ENCODE peak calls at places on chromosomes 16 and 17, in ten cellular contexts. One of them, this sample, is unnamed.

GRCh38 chr16:58123896-58124600 is 5.1 kb downstream of the CFAP20 start:
- DNase-seq in mesendoderm: no peak
- DNase-seq in memory B cell: no peak
- DNase-seq in stimulated activated CD8-positive, alpha-beta memory T cell treated with anti-CD3 and anti-CD28 coated beads, Interleukin-7, amount 100 ng/mL, for 4 hours: no peak
- DNase-seq in ovary: no peak
- DNase-seq in HEK293T: no peak
- DNase-seq in skeletal muscle cell: no peak
- DNase-seq in HuH-7: no peak
- DNase-seq in pulmonary artery endothelial cell: no peak
- DNase-seq in PC-3: no peak
- DNase-seq in this sample: no peak

GRCh38 chr17:15289285-15290185 is 24.4 kb upstream of the PMP22 start:
- DNase-seq in mesendoderm: no peak
- DNase-seq in memory B cell: no peak
- DNase-seq in stimulated activated CD8-positive, alpha-beta memory T cell treated with anti-CD3 and anti-CD28 coated beads, Interleukin-7, amount 100 ng/mL, for 4 hours: no peak
- DNase-seq in ovary: no peak
- DNase-seq in HEK293T: no peak
- DNase-seq in skeletal muscle cell: no peak
- DNase-seq in HuH-7: peak
- DNase-seq in pulmonary artery endothelial cell: no peak
- DNase-seq in PC-3: peak
- DNase-seq in this sample: no peak

GRCh38 chr16:11319529-11320146 is 25.6 kb upstream of the RMI2 start:
- DNase-seq in mesendoderm: no peak
- DNase-seq in memory B cell: no peak
- DNase-seq in stimulated activated CD8-positive, alpha-beta memory T cell treated with anti-CD3 and anti-CD28 coated beads, Interleukin-7, amount 100 ng/mL, for 4 hours: no peak
- DNase-seq in ovary: no peak
- DNase-seq in HEK293T: no peak
- DNase-seq in skeletal muscle cell: no peak
- DNase-seq in HuH-7: no peak
- DNase-seq in pulmonary artery endothelial cell: no peak
- DNase-seq in PC-3: peak
- DNase-seq in this sample: no peak

GRCh38 chr17:35577826-35578194 is 561 bp downstream of the PEX12 start:
- DNase-seq in mesendoderm: no peak
- DNase-seq in memory B cell: no peak
- DNase-seq in stimulated activated CD8-positive, alpha-beta memory T cell treated with anti-CD3 and anti-CD28 coated beads, Interleukin-7, amount 100 ng/mL, for 4 hours: no peak
- DNase-seq in ovary: no peak
- DNase-seq in HEK293T: no peak
- DNase-seq in skeletal muscle cell: no peak
- DNase-seq in HuH-7: no peak
- DNase-seq in pulmonary artery endothelial cell: no peak
- DNase-seq in PC-3: no peak
- DNase-seq in this sample: no peak

GRCh38 chr17:68289473-68289872 is 1.5 kb downstream of the SLC16A6 start:
- DNase-seq in mesendoderm: no peak
- DNase-seq in memory B cell: no peak
- DNase-seq in stimulated activated CD8-positive, alpha-beta memory T cell treated with anti-CD3 and anti-CD28 coated beads, Interleukin-7, amount 100 ng/mL, for 4 hours: no peak
- DNase-seq in ovary: no peak
- DNase-seq in HEK293T: no peak
- DNase-seq in skeletal muscle cell: no peak
- DNase-seq in HuH-7: no peak
- DNase-seq in pulmonary artery endothelial cell: no peak
- DNase-seq in PC-3: peak
- DNase-seq in this sample: no peak

GRCh38 chr16:74201561-74201960 is 95.1 kb upstream of the PSMD7 start:
- DNase-seq in mesendoderm: no peak
- DNase-seq in memory B cell: no peak
- DNase-seq in stimulated activated CD8-positive, alpha-beta memory T cell treated with anti-CD3 and anti-CD28 coated beads, Interleukin-7, amount 100 ng/mL, for 4 hours: no peak
- DNase-seq in ovary: no peak
- DNase-seq in HEK293T: no peak
- DNase-seq in skeletal muscle cell: no peak
- DNase-seq in HuH-7: no peak
- DNase-seq in pulmonary artery endothelial cell: no peak
- DNase-seq in PC-3: no peak
- DNase-seq in this sample: no peak

GRCh38 chr16:84761448-84762368 is 58.1 kb upstream of the CRISPLD2 start:
- DNase-seq in mesendoderm: no peak
- DNase-seq in memory B cell: no peak
- DNase-seq in stimulated activated CD8-positive, alpha-beta memory T cell treated with anti-CD3 and anti-CD28 coated beads, Interleukin-7, amount 100 ng/mL, for 4 hours: no peak
- DNase-seq in ovary: no peak
- DNase-seq in HEK293T: no peak
- DNase-seq in skeletal muscle cell: no peak
- DNase-seq in HuH-7: no peak
- DNase-seq in pulmonary artery endothelial cell: no peak
- DNase-seq in PC-3: no peak
- DNase-seq in this sample: no peak

GRCh38 chr17:77382966-77383612 is 242.3 kb downstream of the SEC14L1 start:
- DNase-seq in mesendoderm: peak
- DNase-seq in memory B cell: no peak
- DNase-seq in stimulated activated CD8-positive, alpha-beta memory T cell treated with anti-CD3 and anti-CD28 coated beads, Interleukin-7, amount 100 ng/mL, for 4 hours: no peak
- DNase-seq in ovary: peak
- DNase-seq in HEK293T: no peak
- DNase-seq in skeletal muscle cell: no peak
- DNase-seq in HuH-7: no peak
- DNase-seq in pulmonary artery endothelial cell: no peak
- DNase-seq in PC-3: no peak
- DNase-seq in this sample: no peak

GRCh38 chr16:83953796-83954576 is 946 bp downstream of the OSGIN1 start:
- DNase-seq in mesendoderm: peak
- DNase-seq in memory B cell: no peak
- DNase-seq in stimulated activated CD8-positive, alpha-beta memory T cell treated with anti-CD3 and anti-CD28 coated beads, Interleukin-7, amount 100 ng/mL, for 4 hours: no peak
- DNase-seq in ovary: no peak
- DNase-seq in HEK293T: peak
- DNase-seq in skeletal muscle cell: no peak
- DNase-seq in HuH-7: peak
- DNase-seq in pulmonary artery endothelial cell: peak
- DNase-seq in PC-3: peak
- DNase-seq in this sample: no peak

GRCh38 chr16:66008136-66008535 is 358.4 kb upstream of the CDH5 start:
- DNase-seq in mesendoderm: no peak
- DNase-seq in memory B cell: no peak
- DNase-seq in stimulated activated CD8-positive, alpha-beta memory T cell treated with anti-CD3 and anti-CD28 coated beads, Interleukin-7, amount 100 ng/mL, for 4 hours: no peak
- DNase-seq in ovary: no peak
- DNase-seq in HEK293T: no peak
- DNase-seq in skeletal muscle cell: no peak
- DNase-seq in HuH-7: no peak
- DNase-seq in pulmonary artery endothelial cell: no peak
- DNase-seq in PC-3: no peak
- DNase-seq in this sample: no peak

GRCh38 chr16:119835-120234 is 18.6 kb downstream of the NPRL3 start:
- DNase-seq in mesendoderm: no peak
- DNase-seq in memory B cell: no peak
- DNase-seq in stimulated activated CD8-positive, alpha-beta memory T cell treated with anti-CD3 and anti-CD28 coated beads, Interleukin-7, amount 100 ng/mL, for 4 hours: no peak
- DNase-seq in ovary: no peak
- DNase-seq in HEK293T: no peak
- DNase-seq in skeletal muscle cell: no peak
- DNase-seq in HuH-7: no peak
- DNase-seq in pulmonary artery endothelial cell: no peak
- DNase-seq in PC-3: no peak
- DNase-seq in this sample: no peak

GRCh38 chr16:24668481-24669001 is 60.9 kb upstream of the TNRC6A start:
- DNase-seq in mesendoderm: no peak
- DNase-seq in memory B cell: no peak
- DNase-seq in stimulated activated CD8-positive, alpha-beta memory T cell treated with anti-CD3 and anti-CD28 coated beads, Interleukin-7, amount 100 ng/mL, for 4 hours: no peak
- DNase-seq in ovary: no peak
- DNase-seq in HEK293T: no peak
- DNase-seq in skeletal muscle cell: peak
- DNase-seq in HuH-7: no peak
- DNase-seq in pulmonary artery endothelial cell: no peak
- DNase-seq in PC-3: no peak
- DNase-seq in this sample: no peak

GRCh38 chr16:47731252-47731651 is 270.1 kb downstream of the PHKB start:
- DNase-seq in mesendoderm: no peak
- DNase-seq in memory B cell: no peak
- DNase-seq in stimulated activated CD8-positive, alpha-beta memory T cell treated with anti-CD3 and anti-CD28 coated beads, Interleukin-7, amount 100 ng/mL, for 4 hours: no peak
- DNase-seq in ovary: no peak
- DNase-seq in HEK293T: no peak
- DNase-seq in skeletal muscle cell: peak
- DNase-seq in HuH-7: no peak
- DNase-seq in pulmonary artery endothelial cell: no peak
- DNase-seq in PC-3: peak
- DNase-seq in this sample: no peak

GRCh38 chr16:66538910-66539309 is 11.0 kb downstream of the TK2 start:
- DNase-seq in mesendoderm: no peak
- DNase-seq in memory B cell: no peak
- DNase-seq in stimulated activated CD8-positive, alpha-beta memory T cell treated with anti-CD3 and anti-CD28 coated beads, Interleukin-7, amount 100 ng/mL, for 4 hours: no peak
- DNase-seq in ovary: no peak
- DNase-seq in HEK293T: no peak
- DNase-seq in skeletal muscle cell: no peak
- DNase-seq in HuH-7: no peak
- DNase-seq in pulmonary artery endothelial cell: no peak
- DNase-seq in PC-3: no peak
- DNase-seq in this sample: no peak

GRCh38 chr16:84178146-84178765 is 8.6 kb downstream of the TAF1C start:
- DNase-seq in mesendoderm: no peak
- DNase-seq in memory B cell: no peak
- DNase-seq in stimulated activated CD8-positive, alpha-beta memory T cell treated with anti-CD3 and anti-CD28 coated beads, Interleukin-7, amount 100 ng/mL, for 4 hours: no peak
- DNase-seq in ovary: peak
- DNase-seq in HEK293T: no peak
- DNase-seq in skeletal muscle cell: no peak
- DNase-seq in HuH-7: no peak
- DNase-seq in pulmonary artery endothelial cell: no peak
- DNase-seq in PC-3: no peak
- DNase-seq in this sample: no peak

GRCh38 chr17:7296189-7296861 is 1.9 kb upstream of the YBX2 start:
- DNase-seq in mesendoderm: peak
- DNase-seq in memory B cell: peak
- DNase-seq in stimulated activated CD8-positive, alpha-beta memory T cell treated with anti-CD3 and anti-CD28 coated beads, Interleukin-7, amount 100 ng/mL, for 4 hours: no peak
- DNase-seq in ovary: peak
- DNase-seq in HEK293T: peak
- DNase-seq in skeletal muscle cell: no peak
- DNase-seq in HuH-7: peak
- DNase-seq in pulmonary artery endothelial cell: peak
- DNase-seq in PC-3: peak
- DNase-seq in this sample: peak

GRCh38 chr16:87834668-87835473 is 34.4 kb downstream of the SLC7A5 start:
- DNase-seq in mesendoderm: no peak
- DNase-seq in memory B cell: no peak
- DNase-seq in stimulated activated CD8-positive, alpha-beta memory T cell treated with anti-CD3 and anti-CD28 coated beads, Interleukin-7, amount 100 ng/mL, for 4 hours: no peak
- DNase-seq in ovary: no peak
- DNase-seq in HEK293T: no peak
- DNase-seq in skeletal muscle cell: no peak
- DNase-seq in HuH-7: no peak
- DNase-seq in pulmonary artery endothelial cell: no peak
- DNase-seq in PC-3: no peak
- DNase-seq in this sample: no peak

GRCh38 chr16:67539271-67539670 is 10.6 kb downstream of the RIPOR1 start:
- DNase-seq in mesendoderm: peak
- DNase-seq in memory B cell: no peak
- DNase-seq in stimulated activated CD8-positive, alpha-beta memory T cell treated with anti-CD3 and anti-CD28 coated beads, Interleukin-7, amount 100 ng/mL, for 4 hours: no peak
- DNase-seq in ovary: no peak
- DNase-seq in HEK293T: no peak
- DNase-seq in skeletal muscle cell: no peak
- DNase-seq in HuH-7: no peak
- DNase-seq in pulmonary artery endothelial cell: no peak
- DNase-seq in PC-3: no peak
- DNase-seq in this sample: no peak

GRCh38 chr17:2034157-2034556 is 4.2 kb downstream of the DPH1 start:
- DNase-seq in mesendoderm: peak
- DNase-seq in memory B cell: no peak
- DNase-seq in stimulated activated CD8-positive, alpha-beta memory T cell treated with anti-CD3 and anti-CD28 coated beads, Interleukin-7, amount 100 ng/mL, for 4 hours: no peak
- DNase-seq in ovary: no peak
- DNase-seq in HEK293T: no peak
- DNase-seq in skeletal muscle cell: no peak
- DNase-seq in HuH-7: no peak
- DNase-seq in pulmonary artery endothelial cell: no peak
- DNase-seq in PC-3: no peak
- DNase-seq in this sample: no peak

GRCh38 chr17:72538443-72538842 is 417.6 kb downstream of the SOX9 start:
- DNase-seq in mesendoderm: no peak
- DNase-seq in memory B cell: no peak
- DNase-seq in stimulated activated CD8-positive, alpha-beta memory T cell treated with anti-CD3 and anti-CD28 coated beads, Interleukin-7, amount 100 ng/mL, for 4 hours: no peak
- DNase-seq in ovary: no peak
- DNase-seq in HEK293T: no peak
- DNase-seq in skeletal muscle cell: no peak
- DNase-seq in HuH-7: no peak
- DNase-seq in pulmonary artery endothelial cell: no peak
- DNase-seq in PC-3: no peak
- DNase-seq in this sample: no peak

GRCh38 chr16:90011908-90012501 is 7.3 kb downstream of the DBNDD1 start:
- DNase-seq in mesendoderm: no peak
- DNase-seq in memory B cell: no peak
- DNase-seq in stimulated activated CD8-positive, alpha-beta memory T cell treated with anti-CD3 and anti-CD28 coated beads, Interleukin-7, amount 100 ng/mL, for 4 hours: no peak
- DNase-seq in ovary: no peak
- DNase-seq in HEK293T: no peak
- DNase-seq in skeletal muscle cell: no peak
- DNase-seq in HuH-7: no peak
- DNase-seq in pulmonary artery endothelial cell: no peak
- DNase-seq in PC-3: no peak
- DNase-seq in this sample: no peak

GRCh38 chr16:87274808-87275207 is 42.4 kb downstream of the C16orf95 start:
- DNase-seq in mesendoderm: no peak
- DNase-seq in memory B cell: no peak
- DNase-seq in stimulated activated CD8-positive, alpha-beta memory T cell treated with anti-CD3 and anti-CD28 coated beads, Interleukin-7, amount 100 ng/mL, for 4 hours: no peak
- DNase-seq in ovary: no peak
- DNase-seq in HEK293T: no peak
- DNase-seq in skeletal muscle cell: no peak
- DNase-seq in HuH-7: no peak
- DNase-seq in pulmonary artery endothelial cell: no peak
- DNase-seq in PC-3: no peak
- DNase-seq in this sample: no peak

GRCh38 chr17:41284546-41284945 is 9.0 kb downstream of the KRTAP9-7 start:
- DNase-seq in mesendoderm: no peak
- DNase-seq in memory B cell: no peak
- DNase-seq in stimulated activated CD8-positive, alpha-beta memory T cell treated with anti-CD3 and anti-CD28 coated beads, Interleukin-7, amount 100 ng/mL, for 4 hours: no peak
- DNase-seq in ovary: no peak
- DNase-seq in HEK293T: no peak
- DNase-seq in skeletal muscle cell: no peak
- DNase-seq in HuH-7: no peak
- DNase-seq in pulmonary artery endothelial cell: no peak
- DNase-seq in PC-3: peak
- DNase-seq in this sample: no peak

GRCh38 chr16:46968063-46968435 is 5.4 kb downstream of the DNAJA2 start:
- DNase-seq in mesendoderm: no peak
- DNase-seq in memory B cell: no peak
- DNase-seq in stimulated activated CD8-positive, alpha-beta memory T cell treated with anti-CD3 and anti-CD28 coated beads, Interleukin-7, amount 100 ng/mL, for 4 hours: no peak
- DNase-seq in ovary: no peak
- DNase-seq in HEK293T: no peak
- DNase-seq in skeletal muscle cell: no peak
- DNase-seq in HuH-7: no peak
- DNase-seq in pulmonary artery endothelial cell: no peak
- DNase-seq in PC-3: no peak
- DNase-seq in this sample: no peak

GRCh38 chr17:39533891-39534290 is 72.6 kb downstream of the CDK12 start:
- DNase-seq in mesendoderm: no peak
- DNase-seq in memory B cell: no peak
- DNase-seq in stimulated activated CD8-positive, alpha-beta memory T cell treated with anti-CD3 and anti-CD28 coated beads, Interleukin-7, amount 100 ng/mL, for 4 hours: no peak
- DNase-seq in ovary: no peak
- DNase-seq in HEK293T: no peak
- DNase-seq in skeletal muscle cell: no peak
- DNase-seq in HuH-7: no peak
- DNase-seq in pulmonary artery endothelial cell: no peak
- DNase-seq in PC-3: peak
- DNase-seq in this sample: no peak

GRCh38 chr17:50630524-50631194 is 4.0 kb upstream of the ABCC3 start:
- DNase-seq in mesendoderm: no peak
- DNase-seq in memory B cell: peak
- DNase-seq in stimulated activated CD8-positive, alpha-beta memory T cell treated with anti-CD3 and anti-CD28 coated beads, Interleukin-7, amount 100 ng/mL, for 4 hours: peak
- DNase-seq in ovary: no peak
- DNase-seq in HEK293T: peak
- DNase-seq in skeletal muscle cell: no peak
- DNase-seq in HuH-7: peak
- DNase-seq in pulmonary artery endothelial cell: no peak
- DNase-seq in PC-3: peak
- DNase-seq in this sample: peak

GRCh38 chr17:81858967-81859905 is 1.1 kb downstream of the P4HB start:
- DNase-seq in mesendoderm: no peak
- DNase-seq in memory B cell: no peak
- DNase-seq in stimulated activated CD8-positive, alpha-beta memory T cell treated with anti-CD3 and anti-CD28 coated beads, Interleukin-7, amount 100 ng/mL, for 4 hours: no peak
- DNase-seq in ovary: no peak
- DNase-seq in HEK293T: no peak
- DNase-seq in skeletal muscle cell: no peak
- DNase-seq in HuH-7: peak
- DNase-seq in pulmonary artery endothelial cell: no peak
- DNase-seq in PC-3: peak
- DNase-seq in this sample: no peak

GRCh38 chr17:32497431-32498205 is 10.8 kb downstream of the CDK5R1 start:
- DNase-seq in mesendoderm: peak
- DNase-seq in memory B cell: no peak
- DNase-seq in stimulated activated CD8-positive, alpha-beta memory T cell treated with anti-CD3 and anti-CD28 coated beads, Interleukin-7, amount 100 ng/mL, for 4 hours: no peak
- DNase-seq in ovary: no peak
- DNase-seq in HEK293T: no peak
- DNase-seq in skeletal muscle cell: no peak
- DNase-seq in HuH-7: peak
- DNase-seq in pulmonary artery endothelial cell: no peak
- DNase-seq in PC-3: peak
- DNase-seq in this sample: no peak

This sample was measured in activated B cell treated with CpG ODN at 0.5 μM for 24 hours.